ENCODE peak calls at places on chromosomes 4 and X, in five cellular contexts. One of them, this sample, is unnamed.

GRCh38 chr4:142274137-142274536 is 572.0 kb downstream of the INPP4B start:
- DNase-seq in PC-3: peak
- DNase-seq in lower leg skin: no peak
- DNase-seq in fibroblast of lung: peak
- DNase-seq in fibroblast of pulmonary artery: peak
- DNase-seq in this sample: peak

GRCh38 chr4:125346616-125347015 is 31.9 kb downstream of the FAT4 start:
- DNase-seq in fibroblast of lung: no peak
- DNase-seq in fibroblast of pulmonary artery: no peak
- DNase-seq in lower leg skin: no peak
- DNase-seq in PC-3: no peak
- DNase-seq in this sample: no peak

GRCh38 chrX:48509245-48509590 is 426 bp downstream of the PORCN start:
- DNase-seq in fibroblast of pulmonary artery: no peak
- DNase-seq in PC-3: no peak
- DNase-seq in fibroblast of lung: no peak
- DNase-seq in lower leg skin: no peak
- DNase-seq in this sample: no peak

GRCh38 chr4:4887426-4887825 is 28.0 kb downstream of the MSX1 start:
- DNase-seq in PC-3: no peak
- DNase-seq in fibroblast of lung: no peak
- DNase-seq in lower leg skin: peak
- DNase-seq in fibroblast of pulmonary artery: no peak
- DNase-seq in this sample: no peak

GRCh38 chr4:119124314-119124713 is 11.3 kb upstream of the MYOZ2 start:
- DNase-seq in lower leg skin: no peak
- DNase-seq in PC-3: no peak
- DNase-seq in fibroblast of lung: peak
- DNase-seq in fibroblast of pulmonary artery: peak
- DNase-seq in this sample: no peak

GRCh38 chr4:15161439-15161838 is 159.2 kb downstream of the CPEB2 start:
- DNase-seq in PC-3: peak
- DNase-seq in fibroblast of pulmonary artery: no peak
- DNase-seq in fibroblast of lung: no peak
- DNase-seq in lower leg skin: no peak
- DNase-seq in this sample: no peak

GRCh38 chr4:141711211-141711610 is 74.8 kb downstream of the IL15 start:
- DNase-seq in fibroblast of pulmonary artery: peak
- DNase-seq in PC-3: peak
- DNase-seq in lower leg skin: no peak
- DNase-seq in fibroblast of lung: peak
- DNase-seq in this sample: no peak

GRCh38 chr4:169925678-169926077 is 100.5 kb downstream of the MFAP3L start:
- DNase-seq in PC-3: no peak
- DNase-seq in fibroblast of lung: no peak
- DNase-seq in lower leg skin: no peak
- DNase-seq in fibroblast of pulmonary artery: no peak
- DNase-seq in this sample: no peak

GRCh38 chr4:169263791-169264392 is 6.9 kb downstream of the SH3RF1 start:
- DNase-seq in fibroblast of lung: no peak
- DNase-seq in fibroblast of pulmonary artery: no peak
- DNase-seq in PC-3: no peak
- DNase-seq in lower leg skin: no peak
- DNase-seq in this sample: no peak

GRCh38 chr4:141660880-141661279 is 24.5 kb downstream of the IL15 start:
- DNase-seq in lower leg skin: no peak
- DNase-seq in fibroblast of pulmonary artery: no peak
- DNase-seq in fibroblast of lung: no peak
- DNase-seq in PC-3: no peak
- DNase-seq in this sample: no peak

GRCh38 chrX:109872021-109872730 is 130.7 kb upstream of the TMEM164 start:
- DNase-seq in lower leg skin: no peak
- DNase-seq in fibroblast of pulmonary artery: no peak
- DNase-seq in PC-3: no peak
- DNase-seq in fibroblast of lung: peak
- DNase-seq in this sample: peak

GRCh38 chr4:34893382-34893781 is 1350.9 kb downstream of the ARAP2 start:
- DNase-seq in fibroblast of pulmonary artery: no peak
- DNase-seq in PC-3: no peak
- DNase-seq in lower leg skin: no peak
- DNase-seq in fibroblast of lung: no peak
- DNase-seq in this sample: no peak

GRCh38 chrX:38649674-38650647 is 88.6 kb downstream of the TSPAN7 start:
- DNase-seq in fibroblast of lung: no peak
- DNase-seq in lower leg skin: no peak
- DNase-seq in PC-3: no peak
- DNase-seq in fibroblast of pulmonary artery: no peak
- DNase-seq in this sample: no peak

GRCh38 chr4:68460085-68460484 is 12.8 kb downstream of the TMPRSS11E start:
- DNase-seq in fibroblast of lung: no peak
- DNase-seq in lower leg skin: no peak
- DNase-seq in PC-3: no peak
- DNase-seq in fibroblast of pulmonary artery: no peak
- DNase-seq in this sample: no peak

GRCh38 chrX:102154218-102154860 is 1.4 kb downstream of the BEX5 start:
- DNase-seq in PC-3: no peak
- DNase-seq in fibroblast of pulmonary artery: no peak
- DNase-seq in fibroblast of lung: no peak
- DNase-seq in lower leg skin: no peak
- DNase-seq in this sample: no peak

GRCh38 chr4:148514041-148514440 is 71.8 kb upstream of the NR3C2 start:
- DNase-seq in fibroblast of lung: no peak
- DNase-seq in PC-3: peak
- DNase-seq in lower leg skin: no peak
- DNase-seq in fibroblast of pulmonary artery: no peak
- DNase-seq in this sample: no peak

GRCh38 chr4:185809517-185810071 is 2.4 kb downstream of the SORBS2 start:
- DNase-seq in PC-3: no peak
- DNase-seq in fibroblast of pulmonary artery: no peak
- DNase-seq in lower leg skin: no peak
- DNase-seq in fibroblast of lung: no peak
- DNase-seq in this sample: no peak
- H3K4me3 ChIP-seq in PC-3: peak
- H3K4me3 ChIP-seq in fibroblast of pulmonary artery: no peak
- H3K4me3 ChIP-seq in lower leg skin: no peak
- H3K4me3 ChIP-seq in fibroblast of lung: no peak
- H3K4me3 ChIP-seq in this sample: no peak

DNA sequence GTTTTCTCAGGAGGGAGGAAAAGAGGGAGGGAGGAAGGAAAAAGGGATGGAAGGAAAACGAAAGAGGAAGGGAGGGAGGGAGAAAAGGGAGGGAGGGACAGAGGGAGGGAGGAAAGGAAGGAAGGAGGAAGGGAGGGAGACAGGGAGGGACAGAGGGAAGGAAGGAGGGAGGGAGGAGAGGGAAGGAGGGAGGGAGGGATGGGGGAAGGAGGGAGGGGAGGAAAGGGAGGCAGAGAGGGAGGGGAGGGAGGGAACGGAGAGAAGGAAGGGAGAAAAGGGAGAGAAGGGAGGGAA is 15.4 kb downstream of the DHRSX start:
- DNase-seq in lower leg skin: no peak
- DNase-seq in PC-3: no peak
- DNase-seq in fibroblast of lung: peak
- DNase-seq in fibroblast of pulmonary artery: peak
- DNase-seq in this sample: no peak
- H3K4me3 ChIP-seq in lower leg skin: no peak
- H3K4me3 ChIP-seq in PC-3: no peak
- H3K4me3 ChIP-seq in fibroblast of lung: peak
- H3K4me3 ChIP-seq in fibroblast of pulmonary artery: peak
- H3K4me3 ChIP-seq in this sample: peak

GRCh38 chrX:123964155-123964554 is 2.6 kb downstream of the STAG2 start:
- DNase-seq in fibroblast of pulmonary artery: peak
- DNase-seq in fibroblast of lung: peak
- DNase-seq in lower leg skin: no peak
- DNase-seq in PC-3: peak
- DNase-seq in this sample: no peak
- H3K4me3 ChIP-seq in fibroblast of pulmonary artery: peak
- H3K4me3 ChIP-seq in fibroblast of lung: peak
- H3K4me3 ChIP-seq in lower leg skin: no peak
- H3K4me3 ChIP-seq in PC-3: peak
- H3K4me3 ChIP-seq in this sample: peak

GRCh38 chr4:137664055-137664405 is 131.7 kb upstream of the PCDH18 start:
- DNase-seq in fibroblast of lung: peak
- DNase-seq in lower leg skin: no peak
- DNase-seq in PC-3: peak
- DNase-seq in fibroblast of pulmonary artery: peak
- DNase-seq in this sample: peak
- H3K4me3 ChIP-seq in fibroblast of lung: no peak
- H3K4me3 ChIP-seq in lower leg skin: no peak
- H3K4me3 ChIP-seq in PC-3: no peak
- H3K4me3 ChIP-seq in fibroblast of pulmonary artery: no peak
- H3K4me3 ChIP-seq in this sample: no peak

DNA sequence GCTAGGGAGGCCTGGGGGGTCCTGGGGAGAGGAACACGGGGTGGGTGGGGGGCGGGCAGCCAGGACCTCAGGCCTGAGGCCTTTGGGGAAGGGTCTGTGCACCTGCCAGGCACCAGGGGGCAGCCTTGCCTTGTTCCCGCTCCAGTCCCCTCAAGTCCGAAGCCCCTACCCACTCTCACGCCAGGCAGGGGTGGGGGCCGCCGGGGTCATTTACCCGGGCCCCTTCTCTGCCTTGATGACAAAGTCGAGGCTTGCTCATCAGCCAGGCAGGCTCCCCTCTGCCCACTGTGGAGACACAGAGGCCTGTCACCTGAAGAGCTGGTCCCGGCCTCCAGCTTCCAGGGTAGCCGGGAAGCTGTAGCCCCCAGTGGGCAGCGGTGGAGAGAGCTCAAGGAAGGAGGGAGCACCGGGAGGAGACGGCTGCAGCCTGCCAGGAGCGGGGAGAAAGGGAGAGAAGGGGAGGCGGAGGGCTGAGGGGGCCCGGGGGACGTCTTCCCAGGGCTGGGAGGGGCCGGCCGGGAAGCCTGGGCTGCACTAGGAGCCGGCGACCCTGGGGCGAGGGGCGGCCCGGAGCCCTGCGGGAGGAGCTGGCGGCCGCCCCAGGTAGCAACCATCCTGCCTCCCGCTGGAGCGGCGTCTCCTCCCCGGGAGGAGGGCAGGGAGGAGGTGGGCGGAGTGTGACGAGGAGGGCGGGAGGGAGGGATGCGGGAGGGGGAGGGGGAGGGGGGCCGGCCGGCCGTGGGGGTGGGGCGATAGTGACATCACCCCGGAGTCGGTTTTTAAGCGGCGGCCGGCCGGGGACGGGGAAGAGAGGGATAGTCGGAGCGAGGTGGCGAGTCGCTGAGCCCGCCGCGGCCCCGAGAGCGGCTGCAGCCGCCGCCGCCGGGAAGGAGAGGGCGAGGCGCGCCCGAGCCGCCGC is at the start of gene SLC6A8:
- DNase-seq in PC-3: peak
- DNase-seq in fibroblast of lung: peak
- DNase-seq in lower leg skin: peak
- DNase-seq in fibroblast of pulmonary artery: peak
- DNase-seq in this sample: no peak
- H3K4me3 ChIP-seq in PC-3: peak
- H3K4me3 ChIP-seq in fibroblast of lung: peak
- H3K4me3 ChIP-seq in lower leg skin: peak
- H3K4me3 ChIP-seq in fibroblast of pulmonary artery: peak
- H3K4me3 ChIP-seq in this sample: peak

DNA sequence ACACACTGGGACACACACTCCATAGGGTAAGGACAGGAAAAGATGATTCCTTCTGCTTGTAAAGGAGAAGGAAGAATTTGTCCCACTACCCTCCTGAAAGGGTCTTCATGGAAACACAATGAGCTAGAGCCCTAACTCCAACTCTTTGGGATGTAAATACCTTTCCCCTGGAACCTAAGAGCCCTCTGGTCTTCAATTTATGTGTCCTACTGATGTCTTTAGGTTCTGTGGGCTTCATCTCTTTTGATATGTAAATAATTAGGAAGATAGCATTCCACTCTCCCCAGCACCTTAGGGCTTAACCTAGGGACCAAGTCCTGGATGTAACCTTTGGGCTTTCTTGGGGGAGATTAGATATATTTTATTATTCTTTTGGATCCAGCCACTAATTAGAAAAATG is 38.3 kb downstream of the PF4 start:
- DNase-seq in lower leg skin: no peak
- DNase-seq in PC-3: no peak
- DNase-seq in fibroblast of lung: no peak
- DNase-seq in fibroblast of pulmonary artery: no peak
- DNase-seq in this sample: no peak
- H3K4me3 ChIP-seq in lower leg skin: no peak
- H3K4me3 ChIP-seq in PC-3: no peak
- H3K4me3 ChIP-seq in fibroblast of lung: peak
- H3K4me3 ChIP-seq in fibroblast of pulmonary artery: no peak
- H3K4me3 ChIP-seq in this sample: no peak

GRCh38 chr4:107083-107443 is 17.2 kb upstream of the ZNF718 start:
- DNase-seq in fibroblast of lung: no peak
- DNase-seq in fibroblast of pulmonary artery: no peak
- DNase-seq in lower leg skin: no peak
- DNase-seq in PC-3: no peak
- DNase-seq in this sample: no peak

GRCh38 chr4:113732-114131 is 10.6 kb upstream of the ZNF718 start:
- DNase-seq in PC-3: no peak
- DNase-seq in fibroblast of lung: no peak
- DNase-seq in lower leg skin: no peak
- DNase-seq in fibroblast of pulmonary artery: no peak
- DNase-seq in this sample: no peak

GRCh38 chr4:112771-113170 is 11.5 kb upstream of the ZNF718 start:
- DNase-seq in lower leg skin: no peak
- DNase-seq in fibroblast of pulmonary artery: no peak
- DNase-seq in PC-3: no peak
- DNase-seq in fibroblast of lung: no peak
- DNase-seq in this sample: no peak

GRCh38 chr4:107444-108429 is 16.6 kb upstream of the ZNF718 start:
- DNase-seq in lower leg skin: no peak
- DNase-seq in fibroblast of pulmonary artery: no peak
- DNase-seq in PC-3: no peak
- DNase-seq in fibroblast of lung: no peak
- DNase-seq in this sample: no peak
- H3K4me3 ChIP-seq in lower leg skin: no peak
- H3K4me3 ChIP-seq in fibroblast of pulmonary artery: no peak
- H3K4me3 ChIP-seq in PC-3: no peak
- H3K4me3 ChIP-seq in fibroblast of lung: no peak
- H3K4me3 ChIP-seq in this sample: no peak

GRCh38 chr4:113026556-113026955 is 22.9 kb upstream of the ANK2 start:
- DNase-seq in fibroblast of pulmonary artery: peak
- DNase-seq in lower leg skin: no peak
- DNase-seq in fibroblast of lung: no peak
- DNase-seq in PC-3: no peak
- DNase-seq in this sample: peak
- H3K4me3 ChIP-seq in fibroblast of pulmonary artery: no peak
- H3K4me3 ChIP-seq in lower leg skin: no peak
- H3K4me3 ChIP-seq in fibroblast of lung: no peak
- H3K4me3 ChIP-seq in PC-3: no peak
- H3K4me3 ChIP-seq in this sample: no peak

GRCh38 chrX:24147165-24147564 is 2.4 kb upstream of the ZFX start:
- DNase-seq in PC-3: no peak
- DNase-seq in lower leg skin: no peak
- DNase-seq in fibroblast of pulmonary artery: no peak
- DNase-seq in fibroblast of lung: no peak
- DNase-seq in this sample: no peak

GRCh38 chrX:24148118-24148517 is 1.4 kb upstream of the ZFX start:
- DNase-seq in PC-3: no peak
- DNase-seq in lower leg skin: no peak
- DNase-seq in fibroblast of lung: no peak
- DNase-seq in fibroblast of pulmonary artery: no peak
- DNase-seq in this sample: no peak

GRCh38 chrX:24145340-24146186 is 4.0 kb upstream of the ZFX start:
- DNase-seq in PC-3: peak
- DNase-seq in lower leg skin: no peak
- DNase-seq in fibroblast of pulmonary artery: peak
- DNase-seq in fibroblast of lung: peak
- DNase-seq in this sample: peak

GRCh38 chrX:24144528-24144927 is 5.0 kb upstream of the ZFX start:
- DNase-seq in fibroblast of lung: no peak
- DNase-seq in fibroblast of pulmonary artery: no peak
- DNase-seq in lower leg skin: no peak
- DNase-seq in PC-3: no peak
- DNase-seq in this sample: no peak

GRCh38 chrX:24146283-24146865 is 3.2 kb upstream of the ZFX start:
- DNase-seq in PC-3: peak
- DNase-seq in fibroblast of lung: no peak
- DNase-seq in lower leg skin: no peak
- DNase-seq in fibroblast of pulmonary artery: no peak
- DNase-seq in this sample: no peak
- H3K4me3 ChIP-seq in PC-3: peak
- H3K4me3 ChIP-seq in fibroblast of lung: peak
- H3K4me3 ChIP-seq in lower leg skin: no peak
- H3K4me3 ChIP-seq in fibroblast of pulmonary artery: peak
- H3K4me3 ChIP-seq in this sample: no peak

This sample was measured in skeletal muscle cell.